ENCODE peak calls at places on chromosomes 7 and 10, in four cellular contexts. N, F, T and P are unnamed samples.

GRCh38 chr10:49133706-49134248 is at the start of gene FAM170B:
- DNase-seq in N (no peak), F (no peak), T (no peak), P (no peak)

GRCh38 chr7:119664601-119665000 is 608.4 kb upstream of the KCND2 start:
- DNase-seq in N (no peak), F (no peak), T (no peak), P (no peak)

GRCh38 chr10:21715531-21716195 is 181.6 kb downstream of the MLLT10 start:
- DNase-seq in N (no peak), F (no peak), T (no peak), P (no peak)

GRCh38 chr10:89327803-89328441 is at the start of gene IFIT3:
- DNase-seq in N (no peak), F (peak), T (no peak), P (peak)

GRCh38 chr10:29784175-29784773 is 149.5 kb upstream of the SVIL start:
- DNase-seq in N (peak), F (no peak), T (peak), P (no peak)

GRCh38 chr7:98091523-98091922 is 15.1 kb upstream of the LMTK2 start:
- DNase-seq in N (no peak), F (no peak), T (no peak), P (no peak)

GRCh38 chr7:1091019-1091643 is 3.2 kb downstream of the GPER1 start:
- DNase-seq in N (no peak), F (no peak), T (no peak), P (no peak)

GRCh38 chr7:149196151-149196704 is 882 bp downstream of the ZNF282 start:
- DNase-seq in N (no peak), F (peak), T (no peak), P (peak)

GRCh38 chr10:29191674-29192073 is 97.2 kb upstream of the LYZL1 start:
- DNase-seq in N (no peak), F (no peak), T (no peak), P (no peak)

GRCh38 chr7:19377611-19378339 is 232.6 kb upstream of the FERD3L start:
- DNase-seq in N (no peak), F (no peak), T (no peak), P (peak)

GRCh38 chr10:11035318-11035920 is 17.7 kb downstream of the CELF2 start:
- DNase-seq in N (no peak), F (no peak), T (no peak), P (no peak)

GRCh38 chr10:68154211-68154497 is 44.9 kb downstream of the MYPN start:
- DNase-seq in N (no peak), F (no peak), T (no peak), P (peak)

GRCh38 chr10:78203915-78204818 is 170.5 kb downstream of the RPS24 start:
- DNase-seq in N (no peak), F (no peak), T (no peak), P (peak)

GRCh38 chr7:73308074-73308664 is 457 bp downstream of the NSUN5 start:
- DNase-seq in N (peak), F (no peak), T (no peak), P (no peak)

GRCh38 chr7:523436-524336 is 4.0 kb upstream of the PDGFA start:
- DNase-seq in N (no peak), F (peak), T (no peak), P (no peak)

GRCh38 chr10:99172130-99172738 is 63.4 kb downstream of the HPSE2 start:
- DNase-seq in N (peak), F (peak), T (peak), P (peak)

GRCh38 chr10:124007102-124007772 is 86.2 kb downstream of the CHST15 start:
- DNase-seq in N (no peak), F (no peak), T (no peak), P (no peak)

GRCh38 chr7:141737118-141737835 is 881 bp upstream of the SSBP1 start:
- DNase-seq in N (no peak), F (peak), T (no peak), P (peak)

GRCh38 chr10:70286616-70287015 is 2.8 kb upstream of the NPFFR1 start:
- DNase-seq in N (peak), F (no peak), T (no peak), P (no peak)

GRCh38 chr10:34046651-34047050 is 712.2 kb upstream of the NRP1 start:
- DNase-seq in N (no peak), F (no peak), T (no peak), P (no peak)

GRCh38 chr10:69218831-69219230 is 1.3 kb upstream of the HKDC1 start:
- DNase-seq in N (no peak), F (no peak), T (no peak), P (no peak)

GRCh38 chr10:88899886-88900285 is 19.8 kb downstream of the STAMBPL1 start:
- DNase-seq in N (no peak), F (no peak), T (no peak), P (no peak)

GRCh38 chr7:155002411-155003214 is at the start of gene PAXIP1:
- DNase-seq in N (peak), F (peak), T (no peak), P (peak)

GRCh38 chr10:112834661-112835060 is 115.4 kb upstream of the TCF7L2 start:
- DNase-seq in N (no peak), F (no peak), T (no peak), P (no peak)

GRCh38 chr10:8670461-8670860 is 616.0 kb downstream of the GATA3 start:
- DNase-seq in N (no peak), F (no peak), T (no peak), P (no peak)

GRCh38 chr7:102849538-102849937 is 63.3 kb upstream of the LRRC17 start:
- DNase-seq in N (no peak), F (no peak), T (no peak), P (no peak)

GRCh38 chr7:150668472-150668911 is 17.0 kb upstream of the GIMAP2 start:
- DNase-seq in N (no peak), F (no peak), T (no peak), P (no peak)

GRCh38 chr7:128827248-128827958 is 2.8 kb upstream of the FLNC start:
- DNase-seq in N (no peak), F (peak), T (no peak), P (peak)

DNA sequence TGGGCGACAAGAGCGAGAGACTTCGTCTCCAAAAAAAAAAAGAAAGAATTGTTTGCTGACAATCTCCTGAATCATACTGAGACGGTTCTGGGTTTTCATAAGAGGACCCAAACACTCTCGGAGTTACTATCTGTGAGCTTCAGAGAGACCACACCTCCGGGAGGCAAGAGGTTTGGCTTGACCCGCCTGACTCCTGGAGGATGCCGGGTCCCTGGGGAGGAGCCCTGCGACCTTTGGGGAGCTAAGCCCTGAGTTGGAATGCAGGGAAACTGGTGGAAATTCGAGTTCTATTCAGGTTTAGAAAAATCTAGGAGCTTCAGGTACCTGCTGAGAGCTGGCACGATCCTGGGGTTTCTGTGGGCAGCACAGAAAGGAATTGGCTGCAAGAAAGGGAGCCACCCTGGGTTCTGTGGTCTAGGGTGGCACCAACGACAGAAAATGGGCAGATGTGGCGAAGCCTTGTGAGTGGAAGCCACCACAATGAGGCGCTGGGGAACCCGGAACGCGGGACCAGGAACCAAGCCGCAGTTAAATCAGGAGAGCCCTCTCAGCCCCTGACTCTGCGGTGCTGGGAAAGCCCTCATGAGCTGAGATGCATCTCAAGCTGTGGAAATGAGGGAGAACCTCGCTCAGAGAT is 21.9 kb upstream of the GATAD1 start:
- DNase-seq in N (peak), F (no peak), T (no peak), P (no peak)
- TF ChIP-seq CTCF in N (no peak), F (no peak), T (peak), P (no peak)

GRCh38 chr7:20595971-20596370 is 19.5 kb upstream of the ABCB5 start:
- DNase-seq in N (no peak), F (no peak), T (no peak), P (no peak)
- TF ChIP-seq TEAD4 in N (no peak), F (no peak), T (no peak), P (no peak)

DNA sequence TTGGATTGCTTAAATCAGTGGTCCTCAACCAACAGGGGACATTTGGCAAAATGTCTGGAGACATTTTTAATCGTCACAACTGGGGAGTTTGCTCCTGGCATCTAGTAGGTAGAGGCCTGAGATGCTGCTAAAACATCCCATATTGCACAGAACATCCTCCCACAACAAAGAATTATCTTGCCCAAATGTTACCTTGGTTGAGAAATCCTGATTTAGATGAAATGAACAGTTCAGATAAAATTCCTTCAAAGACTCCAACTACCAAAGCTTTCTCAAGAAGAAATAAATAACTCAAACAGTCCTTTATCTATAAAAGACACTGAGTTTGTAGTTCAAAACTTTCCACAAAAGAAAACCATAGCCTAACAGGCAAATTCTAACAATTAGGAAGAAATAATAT is 160.9 kb downstream of the SNX13 start:
- DNase-seq in N (no peak), F (no peak), T (no peak), P (no peak)
- TF ChIP-seq CTCF in N (no peak), F (no peak), T (no peak), P (no peak)

GRCh38 chr7:22411977-22412693 is 55.2 kb upstream of the RAPGEF5 start:
- DNase-seq in N (no peak), F (no peak), T (no peak), P (no peak)
- TF ChIP-seq TEAD4 in N (no peak), F (no peak), T (no peak), P (no peak)